ENCODE peak calls at places on chromosomes 1 and 21, in seven cellular contexts. One of them, this sample, is unnamed.

GRCh38 chr1:166080965-166081870 is 85.6 kb downstream of the FAM78B start:
- DNase-seq in K562: no peak
- DNase-seq in esophagus muscularis mucosa: no peak
- DNase-seq in heart left ventricle: peak; percentile 44
- DNase-seq in endothelial cell of umbilical vein: no peak
- DNase-seq in stomach: no peak
- DNase-seq in spleen: no peak
- DNase-seq in this sample: no peak

GRCh38 chr1:64980745-64981601 is 14.6 kb upstream of the JAK1 start:
- DNase-seq in endothelial cell of umbilical vein: peak; percentile 37
- DNase-seq in spleen: no peak
- DNase-seq in stomach: peak; percentile 30
- DNase-seq in esophagus muscularis mucosa: no peak
- DNase-seq in heart left ventricle: no peak
- DNase-seq in K562: no peak
- DNase-seq in this sample: peak; percentile 41

GRCh38 chr1:228341814-228342626 is 64.6 kb downstream of the TRIM11 start:
- DNase-seq in heart left ventricle: peak; percentile 8
- DNase-seq in spleen: peak; percentile 59
- DNase-seq in stomach: no peak
- DNase-seq in endothelial cell of umbilical vein: no peak
- DNase-seq in esophagus muscularis mucosa: no peak
- DNase-seq in K562: no peak
- DNase-seq in this sample: no peak

GRCh38 chr1:106960412-106960811 is 96.1 kb upstream of the PRMT6 start:
- DNase-seq in heart left ventricle: no peak
- DNase-seq in K562: no peak
- DNase-seq in endothelial cell of umbilical vein: no peak
- DNase-seq in esophagus muscularis mucosa: no peak
- DNase-seq in stomach: no peak
- DNase-seq in spleen: no peak
- DNase-seq in this sample: no peak

GRCh38 chr1:40344597-40344996 is 27.5 kb upstream of the COL9A2 start:
- DNase-seq in heart left ventricle: peak; percentile 29
- DNase-seq in spleen: peak; percentile 87
- DNase-seq in K562: no peak
- DNase-seq in endothelial cell of umbilical vein: no peak
- DNase-seq in esophagus muscularis mucosa: no peak
- DNase-seq in stomach: peak; percentile 44
- DNase-seq in this sample: peak; percentile 61

GRCh38 chr1:87826639-87827345 is 498.1 kb downstream of the LMO4 start:
- DNase-seq in spleen: no peak
- DNase-seq in endothelial cell of umbilical vein: peak; percentile 32
- DNase-seq in stomach: no peak
- DNase-seq in K562: peak; percentile 29
- DNase-seq in esophagus muscularis mucosa: no peak
- DNase-seq in heart left ventricle: peak; percentile 69
- DNase-seq in this sample: no peak

GRCh38 chr1:234433563-234434285 is 45.3 kb downstream of the TARBP1 start:
- DNase-seq in K562: peak; percentile 62
- DNase-seq in endothelial cell of umbilical vein: peak; percentile 38
- DNase-seq in stomach: no peak
- DNase-seq in spleen: no peak
- DNase-seq in esophagus muscularis mucosa: no peak
- DNase-seq in heart left ventricle: no peak
- DNase-seq in this sample: peak; percentile 15

GRCh38 chr1:74689800-74690696 is 16.5 kb upstream of the ERICH3 start:
- DNase-seq in heart left ventricle: peak; percentile 10
- DNase-seq in K562: peak; percentile 19
- DNase-seq in spleen: no peak
- DNase-seq in esophagus muscularis mucosa: no peak
- DNase-seq in stomach: no peak
- DNase-seq in endothelial cell of umbilical vein: peak; percentile 63
- DNase-seq in this sample: no peak

GRCh38 chr1:188794969-188795368 is 1682.7 kb downstream of the BRINP3 start:
- DNase-seq in heart left ventricle: no peak
- DNase-seq in esophagus muscularis mucosa: no peak
- DNase-seq in spleen: no peak
- DNase-seq in stomach: no peak
- DNase-seq in endothelial cell of umbilical vein: no peak
- DNase-seq in K562: no peak
- DNase-seq in this sample: no peak

GRCh38 chr1:167344112-167344511 is 123.4 kb downstream of the POU2F1 start:
- DNase-seq in heart left ventricle: no peak
- DNase-seq in esophagus muscularis mucosa: no peak
- DNase-seq in endothelial cell of umbilical vein: no peak
- DNase-seq in K562: no peak
- DNase-seq in spleen: no peak
- DNase-seq in stomach: no peak
- DNase-seq in this sample: no peak

GRCh38 chr1:32337855-32338636 is 2.0 kb upstream of the MARCKSL1 start:
- DNase-seq in stomach: peak; percentile 40
- DNase-seq in esophagus muscularis mucosa: no peak
- DNase-seq in endothelial cell of umbilical vein: no peak
- DNase-seq in K562: no peak
- DNase-seq in spleen: peak; percentile 91
- DNase-seq in heart left ventricle: peak; percentile 39
- DNase-seq in this sample: no peak

DNA sequence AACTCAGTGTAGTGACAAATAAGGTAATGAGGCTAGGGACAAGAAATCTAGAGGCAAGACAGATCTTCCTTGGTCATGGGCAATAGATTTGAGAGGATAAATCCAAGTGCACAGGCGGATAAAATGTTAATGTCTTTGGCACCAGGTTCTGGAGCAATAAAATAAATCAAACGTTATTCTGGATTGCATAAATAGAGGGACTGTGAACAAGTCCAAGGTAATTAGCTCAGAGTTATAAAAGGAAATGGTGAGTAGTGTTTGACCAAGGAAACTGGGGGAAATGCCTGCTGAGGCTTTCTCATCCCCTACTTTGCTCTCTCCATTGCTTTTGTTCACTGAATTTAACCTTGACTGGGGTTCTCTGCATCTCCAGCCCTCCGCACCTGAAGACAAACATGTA is 329.3 kb upstream of the PROX1 start:
- DNase-seq in heart left ventricle: no peak
- DNase-seq in spleen: no peak
- DNase-seq in endothelial cell of umbilical vein: no peak
- DNase-seq in K562: no peak
- DNase-seq in esophagus muscularis mucosa: no peak
- DNase-seq in stomach: no peak
- DNase-seq in this sample: no peak
- TF ChIP-seq POLR2A in heart left ventricle: no peak
- TF ChIP-seq POLR2A in spleen: no peak
- TF ChIP-seq POLR2A in endothelial cell of umbilical vein: no peak
- TF ChIP-seq POLR2A in K562: no peak
- TF ChIP-seq POLR2A in esophagus muscularis mucosa: no peak
- TF ChIP-seq POLR2A in stomach: no peak
- TF ChIP-seq POLR2A in this sample: no peak

GRCh38 chr1:44803062-44803311 is 2.8 kb downstream of the PLK3 start:
- DNase-seq in K562: no peak
- DNase-seq in esophagus muscularis mucosa: no peak
- DNase-seq in spleen: no peak
- DNase-seq in stomach: no peak
- DNase-seq in heart left ventricle: no peak
- DNase-seq in endothelial cell of umbilical vein: no peak
- DNase-seq in this sample: no peak
- TF ChIP-seq POLR2A in K562: no peak
- TF ChIP-seq POLR2A in esophagus muscularis mucosa: no peak
- TF ChIP-seq POLR2A in spleen: no peak
- TF ChIP-seq POLR2A in stomach: no peak
- TF ChIP-seq POLR2A in heart left ventricle: no peak
- TF ChIP-seq POLR2A in endothelial cell of umbilical vein: no peak
- TF ChIP-seq POLR2A in this sample: no peak

DNA sequence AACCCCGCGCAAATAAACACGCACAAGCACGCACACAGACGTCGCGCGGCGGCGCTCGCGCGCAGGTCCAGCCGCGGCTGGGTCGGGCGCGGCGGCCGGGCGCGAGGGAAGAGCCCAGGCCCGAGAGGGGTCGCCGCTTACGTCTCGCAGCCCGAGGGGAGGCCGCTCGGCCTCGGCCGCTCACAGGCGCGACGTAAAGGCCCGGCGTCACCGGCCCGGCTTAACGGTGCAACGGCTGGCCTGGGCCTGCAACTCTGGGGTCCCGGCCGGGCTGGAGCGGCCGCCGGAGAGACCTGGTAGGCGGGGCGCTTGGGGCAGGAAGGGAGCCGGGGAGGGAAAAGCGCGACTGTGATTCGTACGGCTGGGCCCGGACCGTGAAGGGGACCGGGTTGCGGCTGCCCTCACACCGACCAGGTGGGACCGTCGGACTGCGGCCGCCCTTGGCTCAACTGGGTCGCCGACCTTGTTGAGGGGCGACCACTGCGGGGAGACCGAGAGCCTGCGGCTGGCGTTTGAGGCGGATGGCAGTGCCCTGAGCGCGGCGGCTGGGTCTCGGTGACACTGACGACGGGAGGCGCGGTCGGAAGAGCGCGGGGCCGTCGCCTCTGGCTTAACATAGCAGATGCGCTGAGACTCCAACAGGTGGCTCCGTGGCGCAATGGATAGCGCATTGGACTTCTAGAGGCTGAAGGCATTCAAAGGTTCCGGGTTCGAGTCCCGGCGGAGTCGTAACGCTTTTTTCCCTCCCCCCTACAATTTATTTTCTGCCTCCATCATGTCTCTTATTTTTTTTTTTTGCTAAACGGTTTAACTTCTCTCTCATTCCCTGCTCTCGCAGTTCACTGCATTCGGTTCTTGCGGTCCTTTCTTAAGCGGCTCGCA is 31.8 kb downstream of the DNTTIP2 start:
- DNase-seq in esophagus muscularis mucosa: peak; percentile 97
- DNase-seq in endothelial cell of umbilical vein: peak; percentile 96
- DNase-seq in K562: peak; percentile 81
- DNase-seq in heart left ventricle: peak; percentile 91
- DNase-seq in stomach: peak; percentile 89
- DNase-seq in spleen: peak; percentile 95
- DNase-seq in this sample: peak; percentile 53
- TF ChIP-seq POLR2A in esophagus muscularis mucosa: peak; percentile 29
- TF ChIP-seq POLR2A in endothelial cell of umbilical vein: peak; percentile 60
- TF ChIP-seq POLR2A in K562: no peak
- TF ChIP-seq POLR2A in heart left ventricle: peak; percentile 40
- TF ChIP-seq POLR2A in stomach: no peak
- TF ChIP-seq POLR2A in spleen: peak; percentile 13
- TF ChIP-seq POLR2A in this sample: peak; percentile 26

GRCh38 chr21:38813554-38813953 is 7.8 kb downstream of the ETS2 start:
- DNase-seq in spleen: no peak
- DNase-seq in K562: no peak
- DNase-seq in heart left ventricle: no peak
- DNase-seq in endothelial cell of umbilical vein: no peak
- DNase-seq in stomach: no peak
- DNase-seq in esophagus muscularis mucosa: no peak
- DNase-seq in this sample: no peak
- TF ChIP-seq POLR2A in spleen: no peak
- TF ChIP-seq POLR2A in K562: no peak
- TF ChIP-seq POLR2A in heart left ventricle: no peak
- TF ChIP-seq POLR2A in endothelial cell of umbilical vein: no peak
- TF ChIP-seq POLR2A in stomach: no peak
- TF ChIP-seq POLR2A in esophagus muscularis mucosa: no peak
- TF ChIP-seq POLR2A in this sample: no peak

GRCh38 chr1:116540088-116540487 is 30.7 kb downstream of the CD58 start:
- DNase-seq in stomach: no peak
- DNase-seq in spleen: no peak
- DNase-seq in esophagus muscularis mucosa: no peak
- DNase-seq in heart left ventricle: no peak
- DNase-seq in K562: no peak
- DNase-seq in endothelial cell of umbilical vein: no peak
- DNase-seq in this sample: no peak

GRCh38 chr1:116537898-116538297 is 32.9 kb downstream of the CD58 start:
- DNase-seq in esophagus muscularis mucosa: no peak
- DNase-seq in heart left ventricle: no peak
- DNase-seq in stomach: no peak
- DNase-seq in endothelial cell of umbilical vein: no peak
- DNase-seq in K562: no peak
- DNase-seq in spleen: no peak
- DNase-seq in this sample: no peak

GRCh38 chr1:116538527-116538926 is 32.3 kb downstream of the CD58 start:
- DNase-seq in spleen: no peak
- DNase-seq in endothelial cell of umbilical vein: no peak
- DNase-seq in esophagus muscularis mucosa: no peak
- DNase-seq in heart left ventricle: no peak
- DNase-seq in stomach: no peak
- DNase-seq in K562: no peak
- DNase-seq in this sample: peak; percentile 38

GRCh38 chr1:116534014-116534739 is 36.6 kb downstream of the CD58 start:
- DNase-seq in esophagus muscularis mucosa: no peak
- DNase-seq in stomach: no peak
- DNase-seq in spleen: no peak
- DNase-seq in K562: no peak
- DNase-seq in endothelial cell of umbilical vein: no peak
- DNase-seq in heart left ventricle: no peak
- DNase-seq in this sample: no peak

DNA sequence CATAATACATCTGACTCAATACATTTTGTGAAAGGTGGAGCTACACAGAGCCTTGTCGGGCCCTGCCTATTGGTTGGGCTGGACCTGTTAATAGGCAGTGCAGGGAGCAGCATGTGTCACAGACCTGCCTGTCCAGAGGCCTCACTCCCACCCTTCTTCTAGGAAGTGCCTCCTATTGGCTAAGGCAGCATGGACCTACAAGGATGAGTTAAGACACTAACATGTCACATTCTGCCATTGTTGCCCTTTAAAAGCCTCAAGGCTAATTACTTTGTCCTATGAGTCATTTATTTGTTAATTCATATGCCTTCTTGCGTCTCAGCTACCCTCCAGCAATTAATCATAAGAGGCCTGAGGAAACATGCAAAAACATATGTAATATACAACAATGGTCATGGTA is 33.4 kb downstream of the CD58 start:
- DNase-seq in endothelial cell of umbilical vein: no peak
- DNase-seq in K562: no peak
- DNase-seq in spleen: no peak
- DNase-seq in heart left ventricle: no peak
- DNase-seq in stomach: no peak
- DNase-seq in esophagus muscularis mucosa: no peak
- DNase-seq in this sample: no peak
- TF ChIP-seq POLR2A in endothelial cell of umbilical vein: no peak
- TF ChIP-seq POLR2A in K562: no peak
- TF ChIP-seq POLR2A in spleen: no peak
- TF ChIP-seq POLR2A in heart left ventricle: no peak
- TF ChIP-seq POLR2A in stomach: no peak
- TF ChIP-seq POLR2A in esophagus muscularis mucosa: no peak
- TF ChIP-seq POLR2A in this sample: no peak

DNA sequence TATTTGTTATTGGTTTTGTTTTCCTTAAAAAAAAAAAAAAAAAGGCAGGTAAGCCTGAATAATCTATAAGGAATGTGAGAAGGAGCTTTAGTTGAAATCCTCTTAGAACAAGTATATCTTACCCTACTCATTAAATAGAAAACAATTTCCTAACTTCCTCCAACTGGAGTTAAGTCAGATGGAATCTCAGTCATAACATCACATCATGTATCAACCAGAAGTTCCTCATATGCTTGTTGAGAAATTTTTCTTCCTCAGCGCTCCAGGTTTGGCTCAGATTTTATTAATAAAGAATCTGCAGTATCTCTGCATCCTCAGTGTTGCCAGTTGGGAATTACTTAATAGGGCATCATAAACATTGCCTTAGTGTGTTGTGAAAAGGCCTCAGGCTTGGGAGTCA is 37.6 kb downstream of the DUSP10 start:
- DNase-seq in heart left ventricle: no peak
- DNase-seq in spleen: no peak
- DNase-seq in K562: no peak
- DNase-seq in endothelial cell of umbilical vein: no peak
- DNase-seq in stomach: no peak
- DNase-seq in esophagus muscularis mucosa: no peak
- DNase-seq in this sample: no peak
- TF ChIP-seq POLR2A in heart left ventricle: no peak
- TF ChIP-seq POLR2A in spleen: no peak
- TF ChIP-seq POLR2A in K562: no peak
- TF ChIP-seq POLR2A in endothelial cell of umbilical vein: no peak
- TF ChIP-seq POLR2A in stomach: no peak
- TF ChIP-seq POLR2A in esophagus muscularis mucosa: no peak
- TF ChIP-seq POLR2A in this sample: no peak

This sample was measured in H54.